ENCODE peak calls at places on chromosomes 4 and X, in nine cellular contexts. S is Peyer's patch, B is testis, Y is A549, W is suprapubic skin, Q is transverse colon, C is heart left ventricle, J is spleen, T is gastrocnemius medialis. N is an unnamed sample.

GRCh38 chr4:48633657-48634056 is 143.6 kb downstream of the ZAR1 start:
- DNase-seq in S (no peak), Q (no peak), T (no peak), J (no peak), W (no peak), C (no peak), B (no peak), Y (no peak), N (no peak)

GRCh38 chrX:39811391-39811790 is 286.4 kb downstream of the BCOR start:
- DNase-seq in C (no peak), W (no peak), T (no peak), B (no peak), S (no peak), Y (no peak), Q (no peak), J (no peak), N (no peak)

GRCh38 chr4:182277402-182277801 is 34.2 kb downstream of the TENM3 start:
- DNase-seq in T (no peak), C (no peak), S (no peak), W (no peak), B (no peak), J (no peak), Q (no peak), Y (no peak), N (no peak)

GRCh38 chr4:184355111-184355604 is 119.2 kb downstream of the IRF2 start:
- DNase-seq in Y (peak; percentile 19), J (peak; percentile 78), B (peak; percentile 28), Q (no peak), T (peak; percentile 58), S (peak; percentile 43), C (peak; percentile 85), W (no peak), N (peak; percentile 39)

GRCh38 chr4:3312362-3312761 is 19.5 kb downstream of the RGS12 start:
- DNase-seq in W (no peak), T (no peak), B (no peak), Q (no peak), J (peak; percentile 14), Y (no peak), S (no peak), C (no peak), N (no peak)

GRCh38 chr4:175339100-175339707 is 421.0 kb downstream of the ADAM29 start:
- DNase-seq in S (no peak), Q (no peak), B (no peak), J (no peak), C (no peak), Y (no peak), T (no peak), W (no peak), N (no peak)

GRCh38 chrX:153642655-153643430 is 4.2 kb upstream of the DUSP9 start:
- DNase-seq in T (no peak), S (no peak), Q (no peak), J (peak; percentile 72), W (no peak), Y (no peak), C (no peak), B (no peak), N (no peak)

GRCh38 chrX:153495362-153495751 is 577 bp downstream of the BGN start:
- DNase-seq in W (no peak), C (peak; percentile 51), T (no peak), Q (no peak), B (no peak), J (no peak), S (no peak), Y (no peak), N (peak; percentile 55)

GRCh38 chrX:124842205-124842604 is 477.5 kb upstream of the TEX13C start:
- DNase-seq in J (no peak), B (no peak), T (no peak), C (no peak), S (no peak), Y (no peak), Q (no peak), W (no peak), N (no peak)
- H3K27ac ChIP-seq in J (no peak overlapping the region), B (no peak overlapping the region), T (no peak overlapping the region), C (no peak overlapping the region), S (no peak overlapping the region), Y (no peak overlapping the region), Q (no peak overlapping the region), W (no peak overlapping the region), N (no peak overlapping the region)

GRCh38 chr4:26687728-26688127 is 103.8 kb downstream of the TBC1D19 start:
- DNase-seq in W (no peak), B (no peak), C (no peak), Y (no peak), T (no peak), Q (no peak), S (no peak), J (no peak), N (no peak)
- TF ChIP-seq POLR2A in W (no peak), B (no peak), C (no peak), Y (no peak), T (no peak), Q (no peak), S (no peak), J (no peak), N (no peak)

GRCh38 chr4:118884716-118885115 is 3.9 kb upstream of the SYNPO2 start:
- DNase-seq in S (no peak), Y (no peak), T (no peak), C (no peak), Q (no peak), J (no peak), B (no peak), W (no peak), N (no peak)

GRCh38 chr4:118883861-118884260 is 4.8 kb upstream of the SYNPO2 start:
- DNase-seq in W (no peak), C (no peak), B (no peak), T (no peak), Q (no peak), S (no peak), J (no peak), Y (no peak), N (no peak)

GRCh38 chr4:118894034-118894433 is 5.4 kb downstream of the SYNPO2 start:
- DNase-seq in C (no peak), S (no peak), B (no peak), W (no peak), Q (no peak), J (no peak), Y (no peak), T (no peak), N (no peak)

GRCh38 chr4:118888666-118889312 is at the start of gene SYNPO2:
- DNase-seq in T (peak; percentile 73), Y (peak; percentile 54), S (peak; percentile 31), J (peak; percentile 82), Q (peak; percentile 72), B (peak; percentile 95), C (peak; percentile 90), W (peak; percentile 85), N (peak; percentile 95)

GRCh38 chr4:118889313-118889694 is 650 bp downstream of the SYNPO2 start:
- DNase-seq in W (no peak), B (peak; percentile 24), Y (no peak), T (no peak), C (no peak), J (no peak), Q (no peak), S (no peak), N (peak; percentile 37)
- H3K4me3 ChIP-seq in W (peak overlapping the region; percentile 55), B (peak overlapping the region; percentile 74), Y (peak overlapping the region; percentile 40), T (peak overlapping the region; percentile 51), C (peak overlapping the region; percentile 67), J (peak overlapping the region; percentile 38), Q (peak overlapping the region; percentile 60), S (peak overlapping the region; percentile 31), N (peak overlapping the region; percentile 75)

GRCh38 chr4:82988323-82988832 is 22.2 kb downstream of the LIN54 start:
- DNase-seq in S (no peak), J (no peak), B (no peak), W (no peak), Y (no peak), T (no peak), C (no peak), Q (no peak), N (no peak)
- H3K27ac ChIP-seq in S (no peak overlapping the region), J (no peak overlapping the region), B (no peak overlapping the region), W (no peak overlapping the region), Y (no peak overlapping the region), T (no peak overlapping the region), C (no peak overlapping the region), Q (no peak overlapping the region), N (no peak overlapping the region)

DNA sequence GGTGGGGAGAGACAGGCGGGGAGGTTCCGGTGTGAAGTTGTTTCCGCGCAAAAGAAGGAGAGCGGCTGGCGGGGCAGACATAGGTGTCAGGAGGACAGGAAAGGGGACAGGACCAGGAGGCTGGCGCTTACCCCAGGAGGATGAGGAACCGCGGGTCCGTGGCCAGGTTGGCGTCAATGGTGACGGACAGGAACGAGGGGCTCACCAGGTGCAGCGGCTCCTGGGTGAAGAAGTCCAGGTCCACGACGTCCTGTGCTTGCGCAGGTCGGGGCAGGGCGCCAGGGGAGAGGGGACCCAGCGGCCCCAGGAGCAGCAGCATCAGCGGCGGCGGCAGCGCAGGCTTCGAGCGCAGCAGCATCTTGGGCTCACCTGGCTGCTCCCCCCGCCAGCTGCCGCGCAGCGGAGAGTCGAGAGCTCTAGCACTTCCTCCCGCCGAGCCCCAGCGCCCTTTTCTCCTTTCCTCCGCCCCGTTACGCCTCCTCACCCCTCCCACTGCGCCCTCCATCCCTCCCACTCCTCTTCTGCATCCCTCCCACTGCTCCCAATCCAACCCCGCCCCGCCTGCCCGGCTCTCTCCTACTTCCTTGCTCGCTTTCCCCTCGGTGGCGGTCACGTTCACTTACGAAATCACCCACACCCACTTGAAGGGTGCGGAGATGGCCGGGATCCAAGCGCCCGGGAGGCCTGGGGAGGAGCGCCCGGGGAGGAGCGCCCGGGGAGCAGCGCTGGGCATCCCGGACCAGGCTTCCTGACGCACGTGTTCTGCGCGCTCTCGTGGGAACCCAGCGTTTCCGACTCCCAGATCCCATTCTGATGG is at the start of gene HPSE:
- DNase-seq in B (peak; percentile 61), Y (peak; percentile 71), C (peak; percentile 86), T (peak; percentile 53), Q (peak; percentile 95), J (peak; percentile 94), W (peak; percentile 88), S (peak; percentile 67), N (peak; percentile 78)
- TF ChIP-seq POLR2A in B (no peak), Y (no peak), C (no peak), T (no peak), Q (peak; percentile 75), J (no peak), W (no peak), S (peak; percentile 74), N (no peak)

GRCh38 chr4:38075370-38076152 is 115.4 kb downstream of the PTTG2 start:
- DNase-seq in S (no peak), C (no peak), B (no peak), Y (peak; percentile 30), J (no peak), W (no peak), Q (peak; percentile 42), T (no peak), N (no peak)
- H3K4me3 ChIP-seq in S (no peak overlapping the region), C (no peak overlapping the region), B (no peak overlapping the region), Y (no peak overlapping the region), J (no peak overlapping the region), W (no peak overlapping the region), Q (no peak overlapping the region), T (no peak overlapping the region), N (no peak overlapping the region)

N was measured in uterus.